ENCODE peak calls at places on chromosome 10, in ten cellular contexts. J, I, R, X, V, G, O, N, F and M are unnamed samples.

GRCh38 chr10:122974543-122975064 is 5.6 kb upstream of the PSTK start:
- DNase-seq in J (no peak), R (no peak), X (no peak), I (no peak), V (no peak), N (no peak), F (no peak), O (no peak), G (no peak), M (no peak)

GRCh38 chr10:101814466-101815041 is 3.7 kb downstream of the OGA start:
- DNase-seq in G (no peak), I (no peak), R (no peak), X (peak), F (no peak), J (no peak), O (no peak), N (no peak), V (no peak), M (no peak)

GRCh38 chr10:69220041-69220451 is at the start of gene HKDC1:
- DNase-seq in F (no peak), V (no peak), G (no peak), N (no peak), O (peak), R (no peak), X (no peak), J (no peak), I (no peak), M (no peak)

GRCh38 chr10:79244841-79245504 is 102.3 kb upstream of the PPIF start:
- DNase-seq in N (no peak), X (peak), G (no peak), F (no peak), O (no peak), J (no peak), V (no peak), I (no peak), R (no peak), M (peak)

GRCh38 chr10:118950190-118950658 is 79.3 kb upstream of the NANOS1 start:
- DNase-seq in X (no peak), N (no peak), I (no peak), O (no peak), J (no peak), F (no peak), G (no peak), V (no peak), R (peak), M (no peak)

GRCh38 chr10:132020456-132020855 is 38.7 kb upstream of the BNIP3 start:
- DNase-seq in V (no peak), G (no peak), O (no peak), N (no peak), X (no peak), I (no peak), J (no peak), R (no peak), F (no peak), M (no peak)

GRCh38 chr10:49512121-49512809 is 26.7 kb downstream of the ERCC6 start:
- DNase-seq in F (no peak), G (no peak), J (peak), N (peak), I (no peak), R (peak), V (no peak), O (peak), X (peak), M (no peak)

GRCh38 chr10:116637830-116638229 is 17.1 kb downstream of the PNLIPRP2 start:
- DNase-seq in I (no peak), F (no peak), G (no peak), N (no peak), J (no peak), O (no peak), X (no peak), V (no peak), R (no peak), M (no peak)

GRCh38 chr10:86827639-86828038 is 71.2 kb downstream of the BMPR1A start:
- DNase-seq in X (no peak), G (no peak), O (peak), I (no peak), J (no peak), N (no peak), F (no peak), V (no peak), R (no peak), M (no peak)

GRCh38 chr10:76435154-76435553 is 1003.7 kb downstream of the LRMDA start:
- DNase-seq in X (no peak), I (no peak), O (peak), F (no peak), V (peak), J (no peak), N (no peak), R (no peak), G (no peak), M (no peak)

GRCh38 chr10:60869916-60870728 is 73.9 kb downstream of the RHOBTB1 start:
- DNase-seq in F (no peak), N (no peak), R (no peak), O (peak), G (no peak), J (no peak), I (no peak), X (no peak), V (no peak), M (no peak)

GRCh38 chr10:126844406-126844805 is 60.8 kb upstream of the DOCK1 start:
- DNase-seq in J (no peak), I (no peak), R (peak), X (peak), N (no peak), V (no peak), O (peak), F (no peak), G (no peak), M (no peak)

GRCh38 chr10:47415520-47416304 is 31.6 kb upstream of the ZNF488 start:
- DNase-seq in V (no peak), O (no peak), X (no peak), J (no peak), I (no peak), G (no peak), F (no peak), R (no peak), N (no peak), M (no peak)

GRCh38 chr10:11895108-11895466 is 71.9 kb downstream of the PROSER2 start:
- DNase-seq in X (no peak), V (peak), I (no peak), R (no peak), F (no peak), N (no peak), G (no peak), O (no peak), J (no peak), M (no peak)

GRCh38 chr10:124657806-124658205 is 86.4 kb downstream of the FAM53B start:
- DNase-seq in O (no peak), G (no peak), X (peak), N (no peak), F (no peak), V (peak), J (no peak), I (no peak), R (peak), M (no peak)

GRCh38 chr10:29691564-29692064 is 56.8 kb upstream of the SVIL start:
- DNase-seq in G (no peak), N (no peak), J (no peak), I (no peak), R (peak), V (no peak), F (no peak), O (no peak), X (peak), M (no peak)

GRCh38 chr10:79264942-79265341 is 82.3 kb upstream of the PPIF start:
- DNase-seq in I (no peak), R (no peak), G (peak), N (peak), J (no peak), V (peak), F (no peak), X (peak), O (peak), M (no peak)

GRCh38 chr10:87761892-87762291 is 56.1 kb downstream of the ATAD1 start:
- DNase-seq in R (peak), G (no peak), I (no peak), X (peak), V (no peak), F (no peak), N (no peak), J (peak), O (no peak), M (no peak)

GRCh38 chr10:132595021-132595420 is 57.4 kb downstream of the INPP5A start:
- DNase-seq in R (no peak), G (no peak), N (no peak), J (no peak), V (no peak), O (no peak), F (no peak), X (no peak), I (no peak), M (no peak)

GRCh38 chr10:73858750-73859439 is 15.5 kb downstream of the CAMK2G start:
- DNase-seq in G (no peak), I (no peak), J (no peak), N (no peak), F (no peak), X (no peak), O (no peak), R (no peak), V (no peak), M (no peak)

GRCh38 chr10:70302292-70302691 is 18.5 kb upstream of the NPFFR1 start:
- DNase-seq in F (no peak), V (no peak), O (no peak), I (no peak), X (peak), N (no peak), G (no peak), R (no peak), J (no peak), M (no peak)

GRCh38 chr10:33277135-33277536 is 57.3 kb downstream of the NRP1 start:
- DNase-seq in I (no peak), J (no peak), N (no peak), G (peak), O (no peak), F (no peak), V (peak), R (no peak), X (peak), M (no peak)

GRCh38 chr10:75210193-75211006 is at the start of gene VDAC2:
- DNase-seq in I (peak), N (peak), X (peak), O (peak), J (peak), R (peak), F (peak), G (peak), V (peak), M (peak)

GRCh38 chr10:115118346-115118745 is 25.2 kb downstream of the ATRNL1 start:
- DNase-seq in G (no peak), I (no peak), F (no peak), O (no peak), J (no peak), V (no peak), N (no peak), R (no peak), X (peak), M (no peak)

GRCh38 chr10:92238586-92239098 is 52.2 kb downstream of the CPEB3 start:
- DNase-seq in I (no peak), N (peak), G (no peak), F (no peak), J (no peak), X (peak), R (peak), V (peak), O (peak), M (no peak)

GRCh38 chr10:71004676-71005075 is 116.3 kb upstream of the PCBD1 start:
- DNase-seq in N (no peak), O (no peak), R (no peak), G (no peak), I (no peak), V (no peak), F (no peak), X (no peak), J (no peak), M (no peak)

GRCh38 chr10:32004161-32004591 is 52.0 kb downstream of the KIF5B start:
- DNase-seq in R (no peak), X (no peak), O (no peak), G (peak), V (peak), J (no peak), F (no peak), I (peak), N (no peak), M (no peak)

GRCh38 chr10:70508912-70509366 is 30.4 kb downstream of the PALD1 start:
- DNase-seq in R (peak), V (peak), I (peak), F (no peak), J (no peak), G (peak), O (peak), X (peak), N (no peak), M (peak)

GRCh38 chr10:106285199-106285598 is 879.3 kb downstream of the SORCS1 start:
- DNase-seq in N (no peak), X (peak), G (no peak), F (no peak), I (no peak), V (no peak), R (no peak), O (no peak), J (no peak), M (no peak)

GRCh38 chr10:102634696-102635095 is 9.6 kb upstream of the TRIM8 start:
- DNase-seq in G (no peak), R (no peak), J (no peak), I (no peak), O (no peak), X (no peak), F (no peak), N (no peak), V (peak), M (no peak)

GRCh38 chr10:12841426-12841825 is 160.1 kb downstream of the CCDC3 start:
- DNase-seq in J (no peak), V (no peak), X (no peak), N (no peak), G (no peak), I (no peak), R (no peak), F (no peak), O (no peak), M (no peak)

GRCh38 chr10:129361676-129362376 is 105.2 kb upstream of the MGMT start:
- DNase-seq in F (no peak), R (no peak), V (no peak), X (no peak), O (no peak), N (no peak), I (no peak), G (no peak), J (no peak), M (no peak)

GRCh38 chr10:119025776-119026175 is 3.7 kb upstream of the NANOS1 start:
- DNase-seq in N (no peak), O (no peak), F (no peak), I (no peak), R (no peak), V (peak), G (peak), X (no peak), J (no peak), M (no peak)

GRCh38 chr10:124678566-124679240 is 65.5 kb downstream of the FAM53B start:
- DNase-seq in F (no peak), N (no peak), G (peak), R (no peak), V (no peak), I (no peak), J (no peak), X (no peak), O (no peak), M (no peak)

GRCh38 chr10:74683067-74683466 is 143.3 kb upstream of the KAT6B start:
- DNase-seq in O (no peak), I (no peak), V (no peak), X (peak), R (no peak), N (no peak), F (no peak), J (no peak), G (no peak), M (no peak)

GRCh38 chr10:70555371-70555770 is 47.2 kb downstream of the PRF1 start:
- DNase-seq in F (no peak), N (no peak), G (peak), R (no peak), O (no peak), I (no peak), J (no peak), X (no peak), V (peak), M (no peak)